ENCODE peak calls at places on chromosome 7, in four cellular contexts. V, W, E and C are unnamed samples.

GRCh38 chr7:91436655-91437054 is 172.4 kb downstream of the FZD1 start:
- DNase-seq in E (no peak), W (no peak), V (peak), C (no peak)

GRCh38 chr7:131057015-131057518 is 270.6 kb upstream of the MKLN1 start:
- DNase-seq in E (peak), V (no peak), W (no peak), C (no peak)

GRCh38 chr7:139457153-139457946 is 26.1 kb downstream of the KLRG2 start:
- DNase-seq in E (no peak), V (no peak), W (no peak), C (no peak)

GRCh38 chr7:88915615-88916014 is 120.1 kb upstream of the TEX47 start:
- DNase-seq in E (no peak), V (no peak), W (no peak), C (no peak)

GRCh38 chr7:26553128-26553527 is 261.5 kb downstream of the SNX10 start:
- DNase-seq in E (no peak), V (no peak), W (no peak), C (no peak)

GRCh38 chr7:77846317-77847092 is 47.9 kb downstream of the PHTF2 start:
- DNase-seq in V (no peak), W (no peak), E (no peak), C (no peak)

GRCh38 chr7:7770228-7770627 is 51.8 kb upstream of the RPA3 start:
- DNase-seq in E (no peak), W (no peak), V (no peak), C (no peak)

GRCh38 chr7:32224276-32224675 is 154.1 kb upstream of the PDE1C start:
- DNase-seq in W (no peak), E (no peak), V (no peak), C (no peak)

GRCh38 chr7:47652591-47652990 is 70.7 kb upstream of the TNS3 start:
- DNase-seq in E (no peak), V (no peak), W (no peak), C (peak)

GRCh38 chr7:47654672-47655340 is 72.9 kb upstream of the TNS3 start:
- DNase-seq in E (no peak), W (no peak), V (peak), C (peak)

GRCh38 chr7:47657126-47657525 is 75.2 kb upstream of the TNS3 start:
- DNase-seq in V (no peak), E (no peak), W (no peak), C (peak)

GRCh38 chr7:47651355-47652317 is 69.7 kb upstream of the TNS3 start:
- DNase-seq in V (no peak), W (no peak), E (no peak), C (no peak)

GRCh38 chr7:47653550-47654351 is 71.8 kb upstream of the TNS3 start:
- DNase-seq in V (peak), W (no peak), E (no peak), C (peak)
- TF ChIP-seq CTCF in V (no peak), W (no peak), E (no peak), C (no peak)

DNA sequence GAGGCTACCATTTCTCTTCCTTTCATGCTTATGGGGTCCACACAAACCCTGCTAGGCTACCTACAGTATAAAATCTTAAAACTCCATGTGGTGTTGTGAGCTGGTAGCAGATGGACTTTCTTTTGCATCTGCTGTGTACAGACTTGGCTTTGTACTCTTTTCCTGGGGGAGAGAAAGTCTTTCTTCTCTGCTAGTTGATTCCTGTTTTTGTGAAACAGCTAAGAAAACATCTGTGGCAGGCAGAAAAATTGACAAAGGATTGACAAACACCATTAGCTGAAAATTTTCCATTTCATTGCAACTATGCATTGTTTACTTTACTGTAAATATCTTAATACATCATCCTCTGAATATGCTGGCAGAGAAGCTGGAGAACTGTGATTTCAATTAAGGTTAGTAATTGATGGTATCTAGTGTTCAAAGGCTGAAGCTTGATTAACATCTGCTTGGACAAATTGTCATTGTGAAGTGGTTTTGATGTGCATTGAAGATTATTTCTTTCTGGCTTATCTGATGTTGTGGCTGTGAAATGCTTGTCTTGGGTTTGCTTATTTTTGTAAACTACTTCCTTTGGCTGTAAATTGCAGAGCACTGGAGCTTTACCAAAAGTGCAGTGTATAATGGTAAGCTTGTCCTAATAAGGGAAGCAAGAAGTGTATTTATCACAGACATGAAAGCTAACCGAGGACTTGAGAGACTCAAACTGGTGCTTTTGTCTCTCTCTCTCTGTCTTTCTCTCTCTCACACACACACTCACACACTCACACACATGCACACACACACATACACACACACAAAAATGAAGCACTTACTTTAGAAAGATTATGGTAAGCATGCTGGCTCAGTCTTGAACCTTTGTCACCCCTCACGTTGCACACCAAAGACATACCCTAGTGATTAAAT is at the start of gene FOXP2:
- DNase-seq in V (no peak), W (no peak), E (no peak), C (no peak)
- TF ChIP-seq POLR2AphosphoS5 in V (no peak), W (no peak), E (no peak), C (no peak)

GRCh38 chr7:148558914-148559313 is 31.7 kb upstream of the C7orf33 start:
- DNase-seq in V (no peak), W (no peak), E (no peak), C (no peak)

GRCh38 chr7:148553979-148554378 is 36.6 kb upstream of the C7orf33 start:
- DNase-seq in E (no peak), W (no peak), V (no peak), C (no peak)

GRCh38 chr7:148561099-148561498 is 29.5 kb upstream of the C7orf33 start:
- DNase-seq in E (no peak), W (no peak), V (no peak), C (no peak)

DNA sequence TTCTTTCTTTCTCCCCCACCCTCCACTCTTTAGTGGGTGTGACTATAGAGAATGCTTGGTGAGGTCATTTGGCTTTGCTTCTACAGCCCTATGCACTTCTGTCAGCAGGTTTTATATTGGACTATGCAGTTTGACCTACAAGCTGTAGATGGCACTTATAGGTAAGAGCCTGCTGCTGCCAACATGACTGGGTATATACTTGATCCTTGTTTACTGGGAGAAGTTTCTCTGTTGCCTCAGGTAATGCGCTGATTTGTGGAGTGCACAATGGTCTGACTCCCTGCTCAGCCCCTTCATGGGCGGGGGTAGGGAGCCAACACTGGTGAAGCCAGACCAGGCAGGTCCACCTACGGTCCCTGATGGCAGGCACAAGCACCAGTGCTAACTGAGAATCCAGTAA is 33.7 kb upstream of the C7orf33 start:
- DNase-seq in W (no peak), E (no peak), V (no peak), C (no peak)
- TF ChIP-seq CTCF in W (no peak), E (no peak), V (peak), C (no peak)

DNA sequence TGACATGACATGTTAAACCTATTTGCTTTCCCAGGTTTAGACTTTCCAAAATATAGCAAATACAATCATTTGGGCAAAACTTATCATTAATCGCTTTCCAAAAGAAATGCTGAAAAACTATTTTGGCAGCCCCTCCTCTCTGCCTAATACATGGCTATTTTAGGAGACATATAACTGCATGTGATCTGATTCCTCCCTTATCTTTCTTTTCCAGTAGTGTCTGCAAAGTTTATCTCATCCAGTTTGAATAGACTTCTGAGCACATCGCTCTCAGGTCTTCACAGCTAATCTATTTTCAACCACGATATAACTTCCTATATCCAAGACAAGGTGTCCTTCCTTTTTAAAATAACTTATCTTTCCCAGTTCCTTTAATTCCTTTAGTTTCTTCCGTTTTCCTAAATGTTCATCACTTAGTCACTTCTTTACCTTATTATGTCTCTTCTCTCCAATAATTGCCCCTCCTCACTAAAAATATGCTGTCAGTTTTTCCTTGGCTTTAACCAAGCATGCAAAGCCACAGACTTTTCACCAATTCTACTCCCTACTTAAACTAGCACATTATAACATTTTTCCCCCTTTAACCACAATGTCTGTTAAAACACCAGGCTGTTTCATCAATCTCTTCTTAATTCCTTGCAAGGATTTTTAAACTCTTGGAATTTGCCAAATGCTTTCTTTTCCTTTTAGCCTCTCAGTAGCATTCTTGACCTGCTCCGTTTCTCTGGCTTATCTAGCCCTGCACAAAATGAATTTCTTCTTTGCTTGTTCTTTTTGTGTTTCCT is 24.4 kb downstream of the GNG11 start:
- DNase-seq in E (no peak), W (no peak), V (no peak), C (no peak)
- TF ChIP-seq POLR2AphosphoS5 in E (no peak), W (no peak), V (no peak), C (no peak)

GRCh38 chr7:97847791-97848190 is 24.4 kb downstream of the ASNS start:
- DNase-seq in E (no peak), V (no peak), W (no peak), C (no peak)

GRCh38 chr7:97844036-97844435 is 28.2 kb downstream of the ASNS start:
- DNase-seq in E (no peak), V (no peak), W (no peak), C (no peak)

GRCh38 chr7:97846945-97847344 is 25.3 kb downstream of the ASNS start:
- DNase-seq in E (no peak), W (no peak), V (no peak), C (no peak)

GRCh38 chr7:97842772-97843345 is 29.3 kb downstream of the ASNS start:
- DNase-seq in E (no peak), W (no peak), V (no peak), C (no peak)

DNA sequence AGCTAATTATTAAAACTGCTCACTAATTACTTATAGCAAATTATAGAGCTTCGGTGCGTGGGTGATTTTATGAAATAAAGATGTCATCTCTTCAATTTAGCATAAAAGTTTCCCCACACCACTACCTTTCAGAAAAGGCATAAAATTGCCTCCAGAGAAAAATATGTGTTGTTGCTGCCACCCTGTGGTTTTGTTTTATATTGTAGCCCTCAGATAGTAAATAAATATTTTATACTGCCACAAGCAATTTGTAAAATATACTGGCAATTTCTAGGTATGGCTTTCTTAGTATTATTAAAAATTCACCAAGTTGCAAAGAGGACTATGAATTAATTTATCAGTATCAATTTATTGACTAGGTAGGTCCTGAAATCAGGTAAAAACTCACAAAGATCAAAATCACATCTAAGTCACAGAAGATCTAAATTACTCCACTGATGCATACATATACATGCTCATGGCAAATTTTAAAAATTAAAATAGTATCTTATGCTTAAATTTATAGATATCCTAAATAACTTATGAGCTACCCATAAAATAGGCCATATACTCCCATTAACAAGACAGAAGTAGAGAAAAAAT is 26.5 kb downstream of the ASNS start:
- DNase-seq in W (no peak), V (peak), E (no peak), C (no peak)
- TF ChIP-seq CTCF in W (peak), V (peak), E (peak), C (no peak)

GRCh38 chr7:120404042-120404441 is 131.1 kb downstream of the KCND2 start:
- DNase-seq in W (no peak), V (no peak), E (no peak), C (no peak)
- TF ChIP-seq POLR2AphosphoS5 in W (no peak), V (no peak), E (no peak), C (no peak)

DNA sequence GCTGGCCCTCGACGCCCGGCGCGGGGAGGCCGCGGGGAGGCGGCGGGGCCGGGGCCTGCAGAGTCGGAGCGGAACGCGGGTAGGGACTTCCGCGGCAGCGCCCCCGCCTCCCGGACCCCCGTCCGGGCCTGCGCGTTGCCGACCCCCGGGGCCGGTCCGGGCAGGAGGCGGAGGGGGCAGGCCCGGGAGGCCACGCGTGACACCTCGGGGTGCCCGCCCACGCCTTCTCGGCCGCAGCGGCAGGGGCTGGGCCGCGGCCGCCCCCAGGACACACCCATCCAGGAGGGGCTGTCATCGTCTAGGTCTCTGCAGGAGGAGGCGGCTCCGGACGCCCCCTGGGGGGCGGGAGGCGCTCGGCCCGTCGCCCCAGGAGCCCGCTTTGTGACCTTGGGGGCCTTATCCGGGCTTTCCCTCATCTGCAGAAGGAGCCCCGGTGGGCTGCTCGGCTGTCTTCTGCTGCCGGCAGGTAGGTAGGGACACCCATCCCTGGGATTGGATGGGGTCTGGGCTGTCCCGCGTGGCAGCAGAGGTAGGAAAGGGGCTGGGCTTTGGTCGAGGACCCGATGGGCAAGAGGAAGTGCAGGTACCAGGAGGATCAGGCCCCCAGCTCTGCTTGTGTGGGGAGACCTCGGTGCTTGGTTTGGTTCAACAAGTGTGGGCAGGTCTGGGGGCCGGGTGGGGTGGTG is 569 bp downstream of the ZNF316 start:
- DNase-seq in W (peak), E (no peak), V (peak), C (peak)
- TF ChIP-seq CTCF in W (no peak), E (peak), V (peak), C (peak)

GRCh38 chr7:74633451-74633921 is 24.0 kb upstream of the GTF2I start:
- DNase-seq in V (no peak), W (peak), E (no peak), C (no peak)
- TF ChIP-seq POLR2AphosphoS5 in V (no peak), W (no peak), E (no peak), C (no peak)

GRCh38 chr7:95534796-95535195 is 49.1 kb downstream of the ASB4 start:
- DNase-seq in E (no peak), W (no peak), V (no peak), C (no peak)

GRCh38 chr7:95535647-95536046 is 49.9 kb downstream of the ASB4 start:
- DNase-seq in W (no peak), E (no peak), V (no peak), C (no peak)

GRCh38 chr7:95529701-95530100 is 44.0 kb downstream of the ASB4 start:
- DNase-seq in V (no peak), E (no peak), W (no peak), C (no peak)

GRCh38 chr7:95527776-95528250 is 42.1 kb downstream of the ASB4 start:
- DNase-seq in V (peak), W (no peak), E (no peak), C (peak)

DNA sequence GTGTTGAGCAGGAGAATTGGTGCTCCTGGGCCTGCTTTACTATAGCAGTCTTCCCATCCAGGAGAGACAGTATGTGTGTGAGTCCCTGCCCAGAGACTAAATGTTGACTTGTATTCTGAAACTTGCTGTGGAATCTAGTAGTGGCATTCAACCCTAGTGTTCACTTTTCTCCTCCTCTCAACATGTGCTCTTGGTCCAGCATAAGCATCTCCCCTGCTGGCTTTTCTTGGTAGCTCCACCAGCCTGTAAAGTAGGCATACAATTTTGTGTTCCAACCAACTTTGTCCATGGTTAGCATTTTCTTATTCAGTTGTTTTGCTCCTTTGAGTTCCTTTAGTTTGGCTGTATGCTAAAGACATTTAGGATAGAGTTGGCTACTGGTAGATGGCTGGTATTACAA is 45.9 kb downstream of the ASB4 start:
- DNase-seq in E (no peak), W (no peak), V (no peak), C (no peak)
- TF ChIP-seq CTCF in E (no peak), W (no peak), V (no peak), C (no peak)

GRCh38 chr7:22302193-22302592 is 54.8 kb downstream of the RAPGEF5 start:
- DNase-seq in V (no peak), E (no peak), W (no peak), C (no peak)

GRCh38 chr7:22300839-22301238 is 56.1 kb downstream of the RAPGEF5 start:
- DNase-seq in E (no peak), V (no peak), W (no peak), C (no peak)

GRCh38 chr7:22305706-22306105 is 51.2 kb downstream of the RAPGEF5 start:
- DNase-seq in W (no peak), E (no peak), V (no peak), C (no peak)

GRCh38 chr7:22301790-22302189 is 55.2 kb downstream of the RAPGEF5 start:
- DNase-seq in V (no peak), E (no peak), W (no peak), C (no peak)

GRCh38 chr7:22302951-22303423 is 54.0 kb downstream of the RAPGEF5 start:
- DNase-seq in V (no peak), W (no peak), E (no peak), C (no peak)
- TF ChIP-seq POLR2AphosphoS5 in V (no peak), W (no peak), E (no peak), C (no peak)